ENCODE peak calls at places on chromosomes 1 and 21, in five cellular contexts. R, P, N, M and X are unnamed samples.

GRCh38 chr1:38962560-38962959 is 20.9 kb upstream of the RHBDL2 start:
- DNase-seq in M (no peak), N (no peak), R (no peak), P (peak; percentile 46), X (peak; percentile 25)

GRCh38 chr1:23210351-23210785 is 6.9 kb downstream of the HTR1D start:
- DNase-seq in R (no peak), N (no peak), M (no peak), P (no peak), X (no peak)

GRCh38 chr1:224784606-224785328 is 144.7 kb upstream of the DNAH14 start:
- DNase-seq in N (no peak), R (peak; percentile 16), P (peak; percentile 25), M (no peak), X (peak; percentile 64)

GRCh38 chr1:26417111-26417510 is 6.5 kb downstream of the LIN28A start:
- DNase-seq in P (peak; percentile 77), M (peak; percentile 88), N (no peak), R (peak; percentile 21), X (peak; percentile 34)

GRCh38 chr1:40315795-40316594 is 1.1 kb downstream of the COL9A2 start:
- DNase-seq in N (no peak), R (no peak), P (no peak), M (peak; percentile 28), X (no peak)

GRCh38 chr1:29689372-29690030 is 453.2 kb downstream of the PTPRU start:
- DNase-seq in M (no peak), P (no peak), R (no peak), N (no peak), X (no peak)

GRCh38 chr1:218850367-218850766 is 323.3 kb upstream of the LYPLAL1 start:
- DNase-seq in R (peak; percentile 36), P (no peak), M (no peak), N (no peak), X (peak; percentile 58)

GRCh38 chr1:78157162-78157561 is 111.4 kb downstream of the GIPC2 start:
- DNase-seq in N (no peak), M (no peak), R (peak; percentile 24), P (no peak), X (peak; percentile 95)

GRCh38 chr21:45599146-45599581 is 44.4 kb upstream of the PCBP3 start:
- DNase-seq in N (no peak), R (no peak), M (peak; percentile 13), P (no peak), X (no peak)

GRCh38 chr1:32798679-32799416 is 18.3 kb downstream of the YARS1 start:
- DNase-seq in M (no peak), P (no peak), R (no peak), N (no peak), X (no peak)

GRCh38 chr1:206809504-206810084 is 37.3 kb upstream of the IL10 start:
- DNase-seq in R (no peak), M (no peak), N (no peak), P (peak; percentile 56), X (peak; percentile 35)

GRCh38 chr1:169891539-169891885 is 2.2 kb downstream of the SCYL3 start:
- DNase-seq in N (no peak), R (no peak), M (no peak), P (no peak), X (no peak)

GRCh38 chr21:20971296-20971921 is 26.8 kb upstream of the NCAM2 start:
- DNase-seq in P (peak; percentile 31), R (peak; percentile 2), M (no peak), N (no peak), X (peak; percentile 56)

GRCh38 chr1:113275691-113276090 is 114.6 kb upstream of the MAGI3 start:
- DNase-seq in P (no peak), N (no peak), R (no peak), M (no peak), X (no peak)

GRCh38 chr1:147475488-147475887 is 65.8 kb upstream of the BCL9 start:
- DNase-seq in M (no peak), N (no peak), R (no peak), P (no peak), X (no peak)

GRCh38 chr1:39960461-39960958 is 5.6 kb downstream of the MFSD2A start:
- DNase-seq in P (peak; percentile 96), N (no peak), M (peak; percentile 23), R (no peak), X (no peak)

GRCh38 chr1:203584507-203584906 is 42.1 kb upstream of the ATP2B4 start:
- DNase-seq in N (no peak), R (no peak), P (no peak), M (no peak), X (no peak)